ENCODE peak calls at places on chromosomes 6 and 20, in eight cellular contexts. One of them, this sample, is unnamed.
A peak's percentile ranks its signal among the peaks of the same experiment; 100 is the strongest.

GRCh38 chr20:10673176-10673830 is 496 bp downstream of the JAG1 start:
- DNase-seq in stomach: peak; percentile 42
- DNase-seq in RWPE1: no peak
- DNase-seq in neural crest cell: peak; percentile 59
- DNase-seq in NB4: peak; percentile 61
- DNase-seq in kidney: peak; percentile 81
- DNase-seq in progenitor cell of endocrine pancreas: peak; percentile 18
- DNase-seq in sigmoid colon: peak; percentile 73
- DNase-seq in this sample: no peak

GRCh38 chr6:79868098-79868722 is 79.1 kb downstream of the ELOVL4 start:
- DNase-seq in kidney: no peak
- DNase-seq in neural crest cell: peak; percentile 60
- DNase-seq in progenitor cell of endocrine pancreas: peak; percentile 28
- DNase-seq in stomach: no peak
- DNase-seq in NB4: peak; percentile 82
- DNase-seq in sigmoid colon: no peak
- DNase-seq in RWPE1: peak; percentile 45
- DNase-seq in this sample: no peak

GRCh38 chr6:25777031-25777430 is 22.5 kb downstream of the SLC17A4 start:
- DNase-seq in stomach: no peak
- DNase-seq in kidney: no peak
- DNase-seq in progenitor cell of endocrine pancreas: no peak
- DNase-seq in neural crest cell: no peak
- DNase-seq in RWPE1: no peak
- DNase-seq in sigmoid colon: no peak
- DNase-seq in NB4: no peak
- DNase-seq in this sample: no peak

GRCh38 chr6:37381579-37381978 is 27.8 kb downstream of the RNF8 start:
- DNase-seq in progenitor cell of endocrine pancreas: peak; percentile 14
- DNase-seq in neural crest cell: no peak
- DNase-seq in sigmoid colon: no peak
- DNase-seq in RWPE1: peak; percentile 54
- DNase-seq in stomach: peak; percentile 54
- DNase-seq in kidney: no peak
- DNase-seq in NB4: peak; percentile 68
- DNase-seq in this sample: no peak

GRCh38 chr6:158170656-158171081 is 2.5 kb downstream of the GTF2H5 start:
- DNase-seq in RWPE1: no peak
- DNase-seq in progenitor cell of endocrine pancreas: no peak
- DNase-seq in sigmoid colon: no peak
- DNase-seq in kidney: no peak
- DNase-seq in stomach: no peak
- DNase-seq in neural crest cell: no peak
- DNase-seq in NB4: no peak
- DNase-seq in this sample: no peak

GRCh38 chr20:57061058-57061900 is 205.2 kb downstream of the BMP7 start:
- DNase-seq in kidney: no peak
- DNase-seq in neural crest cell: peak; percentile 68
- DNase-seq in stomach: no peak
- DNase-seq in progenitor cell of endocrine pancreas: no peak
- DNase-seq in NB4: peak; percentile 50
- DNase-seq in RWPE1: peak; percentile 79
- DNase-seq in sigmoid colon: peak; percentile 73
- DNase-seq in this sample: peak; percentile 10

GRCh38 chr20:5981139-5981538 is 30.7 kb downstream of the MCM8 start:
- DNase-seq in RWPE1: no peak
- DNase-seq in sigmoid colon: no peak
- DNase-seq in kidney: no peak
- DNase-seq in NB4: no peak
- DNase-seq in progenitor cell of endocrine pancreas: no peak
- DNase-seq in neural crest cell: no peak
- DNase-seq in stomach: no peak
- DNase-seq in this sample: no peak

GRCh38 chr20:44153636-44154043 is 33.3 kb downstream of the JPH2 start:
- DNase-seq in NB4: no peak
- DNase-seq in neural crest cell: no peak
- DNase-seq in sigmoid colon: peak; percentile 50
- DNase-seq in kidney: no peak
- DNase-seq in progenitor cell of endocrine pancreas: no peak
- DNase-seq in RWPE1: no peak
- DNase-seq in stomach: no peak
- DNase-seq in this sample: no peak

GRCh38 chr6:123415844-123416468 is 220.8 kb downstream of the TRDN start:
- DNase-seq in kidney: no peak
- DNase-seq in stomach: peak; percentile 53
- DNase-seq in NB4: peak; percentile 68
- DNase-seq in sigmoid colon: no peak
- DNase-seq in progenitor cell of endocrine pancreas: peak; percentile 17
- DNase-seq in RWPE1: peak; percentile 8
- DNase-seq in neural crest cell: peak; percentile 61
- DNase-seq in this sample: no peak

GRCh38 chr6:157066781-157067491 is 256.4 kb downstream of the TMEM242 start:
- DNase-seq in kidney: no peak
- DNase-seq in RWPE1: no peak
- DNase-seq in NB4: peak; percentile 69
- DNase-seq in sigmoid colon: no peak
- DNase-seq in stomach: no peak
- DNase-seq in progenitor cell of endocrine pancreas: no peak
- DNase-seq in neural crest cell: no peak
- DNase-seq in this sample: no peak

GRCh38 chr20:56776345-56776744 is 147.2 kb downstream of the TFAP2C start:
- DNase-seq in neural crest cell: no peak
- DNase-seq in kidney: no peak
- DNase-seq in stomach: no peak
- DNase-seq in RWPE1: no peak
- DNase-seq in sigmoid colon: no peak
- DNase-seq in NB4: no peak
- DNase-seq in progenitor cell of endocrine pancreas: no peak
- DNase-seq in this sample: no peak

GRCh38 chr20:21251278-21251677 is 51.9 kb upstream of the XRN2 start:
- DNase-seq in kidney: no peak
- DNase-seq in NB4: no peak
- DNase-seq in progenitor cell of endocrine pancreas: no peak
- DNase-seq in RWPE1: peak; percentile 37
- DNase-seq in neural crest cell: no peak
- DNase-seq in sigmoid colon: no peak
- DNase-seq in stomach: no peak
- DNase-seq in this sample: no peak

GRCh38 chr6:85124472-85125428 is 325.1 kb upstream of the NT5E start:
- DNase-seq in stomach: no peak
- DNase-seq in kidney: no peak
- DNase-seq in sigmoid colon: no peak
- DNase-seq in RWPE1: no peak
- DNase-seq in progenitor cell of endocrine pancreas: no peak
- DNase-seq in NB4: no peak
- DNase-seq in neural crest cell: no peak
- DNase-seq in this sample: no peak

DNA sequence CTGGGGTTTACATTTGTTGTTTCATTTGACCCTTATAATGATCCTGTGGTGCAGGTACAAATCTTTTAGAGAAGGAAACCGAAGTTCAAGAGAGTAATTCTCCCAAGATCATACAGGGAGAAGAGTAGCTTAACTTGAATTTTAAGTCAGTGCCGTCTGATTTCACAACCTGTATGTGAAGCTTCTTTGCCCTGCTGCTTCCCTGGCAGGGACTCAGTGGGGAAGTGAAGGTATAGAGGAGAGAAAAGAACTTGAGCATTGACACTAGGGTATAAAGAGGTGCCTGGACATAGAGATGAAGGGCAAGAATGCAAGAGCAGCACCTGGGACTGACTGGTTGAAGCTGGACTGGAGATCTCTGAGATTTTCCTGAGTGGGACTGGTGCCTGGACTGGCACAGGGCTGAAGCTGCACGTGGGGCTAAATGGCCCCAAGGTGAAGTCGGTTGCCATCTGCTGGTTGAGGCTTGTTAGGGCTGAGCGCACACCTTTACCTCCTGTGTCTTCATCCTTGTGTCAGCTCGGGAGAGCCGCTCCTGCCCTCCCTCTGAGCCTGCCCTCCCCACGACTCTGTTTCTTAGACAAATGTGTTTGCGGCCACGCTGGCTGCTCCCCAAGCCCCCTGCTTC is 41.8 kb downstream of the FARS2 start:
- DNase-seq in neural crest cell: no peak
- DNase-seq in stomach: peak; percentile 76
- DNase-seq in kidney: no peak
- DNase-seq in progenitor cell of endocrine pancreas: peak; percentile 22
- DNase-seq in sigmoid colon: no peak
- DNase-seq in NB4: no peak
- DNase-seq in RWPE1: peak; percentile 77
- DNase-seq in this sample: no peak
- TF ChIP-seq CTCF in neural crest cell: peak; percentile 59
- TF ChIP-seq CTCF in stomach: peak; percentile 62
- TF ChIP-seq CTCF in kidney: peak; percentile 67
- TF ChIP-seq CTCF in progenitor cell of endocrine pancreas: peak; percentile 67
- TF ChIP-seq CTCF in sigmoid colon: peak; percentile 16
- TF ChIP-seq CTCF in NB4: no peak
- TF ChIP-seq CTCF in RWPE1: peak; percentile 42
- TF ChIP-seq CTCF in this sample: peak; percentile 62

DNA sequence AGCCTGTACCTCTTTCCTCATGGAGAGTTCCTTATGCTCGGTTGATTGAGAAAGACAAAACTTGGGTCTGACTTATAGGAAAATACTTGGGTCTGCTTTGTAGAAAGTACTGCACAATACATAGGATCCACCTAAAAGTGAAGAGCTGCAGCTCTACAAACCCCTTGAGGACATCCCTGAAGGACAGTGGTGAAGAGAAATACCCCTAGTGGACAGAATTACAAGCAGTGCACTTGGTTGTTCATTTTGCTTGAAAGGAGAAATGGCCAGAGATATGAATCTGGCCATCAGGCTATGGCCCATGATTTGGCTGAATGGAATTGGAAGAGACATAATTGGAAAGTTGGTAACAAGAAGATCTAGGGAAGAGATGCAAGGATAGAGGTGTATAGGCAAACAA is 8.3 kb downstream of the CD24 start:
- DNase-seq in sigmoid colon: no peak
- DNase-seq in RWPE1: no peak
- DNase-seq in progenitor cell of endocrine pancreas: no peak
- DNase-seq in stomach: no peak
- DNase-seq in NB4: no peak
- DNase-seq in kidney: no peak
- DNase-seq in neural crest cell: no peak
- DNase-seq in this sample: no peak
- TF ChIP-seq CTCF in sigmoid colon: no peak
- TF ChIP-seq CTCF in RWPE1: no peak
- TF ChIP-seq CTCF in progenitor cell of endocrine pancreas: no peak
- TF ChIP-seq CTCF in stomach: no peak
- TF ChIP-seq CTCF in NB4: no peak
- TF ChIP-seq CTCF in kidney: no peak
- TF ChIP-seq CTCF in neural crest cell: peak; percentile 42
- TF ChIP-seq CTCF in this sample: no peak

DNA sequence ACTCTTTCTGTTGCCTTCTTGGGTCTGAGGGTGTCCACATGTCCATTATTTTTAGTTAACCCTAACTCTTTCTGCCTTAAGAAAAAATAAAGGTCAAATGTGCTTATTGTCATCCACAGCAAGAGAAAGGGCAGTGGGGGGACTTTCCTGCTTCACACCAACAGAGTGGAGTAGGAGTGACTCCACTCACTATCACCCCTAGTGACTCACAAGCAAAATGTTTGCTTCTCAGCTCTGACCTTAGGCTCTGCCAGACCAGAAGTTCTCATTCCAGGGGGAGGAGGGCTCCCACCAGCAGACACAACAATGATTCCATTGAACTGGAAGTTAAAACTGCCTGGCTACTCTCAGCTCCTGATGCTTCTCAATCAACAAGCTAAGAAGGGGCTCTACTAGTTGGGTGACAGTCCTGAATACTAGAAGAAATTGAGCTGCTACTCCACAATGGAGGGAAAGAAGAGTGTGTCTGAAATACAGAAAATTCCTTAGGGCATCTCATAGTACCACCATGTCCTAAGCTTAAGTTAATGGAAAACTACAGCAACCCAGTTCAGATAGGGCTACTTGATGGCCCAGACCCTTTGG is 83.9 kb upstream of the AFDN start:
- DNase-seq in RWPE1: no peak
- DNase-seq in progenitor cell of endocrine pancreas: no peak
- DNase-seq in kidney: no peak
- DNase-seq in NB4: no peak
- DNase-seq in neural crest cell: peak; percentile 25
- DNase-seq in stomach: no peak
- DNase-seq in sigmoid colon: no peak
- DNase-seq in this sample: no peak
- TF ChIP-seq CTCF in RWPE1: no peak
- TF ChIP-seq CTCF in progenitor cell of endocrine pancreas: no peak
- TF ChIP-seq CTCF in kidney: no peak
- TF ChIP-seq CTCF in NB4: no peak
- TF ChIP-seq CTCF in neural crest cell: peak; percentile 37
- TF ChIP-seq CTCF in stomach: no peak
- TF ChIP-seq CTCF in sigmoid colon: no peak
- TF ChIP-seq CTCF in this sample: no peak

GRCh38 chr6:34028691-34029360 is 117.1 kb downstream of the GRM4 start:
- DNase-seq in stomach: no peak
- DNase-seq in NB4: no peak
- DNase-seq in sigmoid colon: no peak
- DNase-seq in RWPE1: no peak
- DNase-seq in progenitor cell of endocrine pancreas: no peak
- DNase-seq in kidney: peak; percentile 37
- DNase-seq in neural crest cell: no peak
- DNase-seq in this sample: no peak

GRCh38 chr6:34027445-34027936 is 118.4 kb downstream of the GRM4 start:
- DNase-seq in neural crest cell: peak; percentile 67
- DNase-seq in progenitor cell of endocrine pancreas: peak; percentile 69
- DNase-seq in kidney: peak; percentile 78
- DNase-seq in RWPE1: peak; percentile 52
- DNase-seq in NB4: peak; percentile 62
- DNase-seq in stomach: peak; percentile 71
- DNase-seq in sigmoid colon: no peak
- DNase-seq in this sample: no peak

GRCh38 chr6:34025851-34026250 is 120.0 kb downstream of the GRM4 start:
- DNase-seq in neural crest cell: no peak
- DNase-seq in progenitor cell of endocrine pancreas: no peak
- DNase-seq in sigmoid colon: no peak
- DNase-seq in RWPE1: no peak
- DNase-seq in kidney: peak; percentile 26
- DNase-seq in stomach: no peak
- DNase-seq in NB4: no peak
- DNase-seq in this sample: no peak

GRCh38 chr6:34029489-34030280 is 116.2 kb downstream of the GRM4 start:
- DNase-seq in progenitor cell of endocrine pancreas: no peak
- DNase-seq in RWPE1: no peak
- DNase-seq in NB4: no peak
- DNase-seq in kidney: no peak
- DNase-seq in sigmoid colon: no peak
- DNase-seq in neural crest cell: no peak
- DNase-seq in stomach: no peak
- DNase-seq in this sample: no peak

DNA sequence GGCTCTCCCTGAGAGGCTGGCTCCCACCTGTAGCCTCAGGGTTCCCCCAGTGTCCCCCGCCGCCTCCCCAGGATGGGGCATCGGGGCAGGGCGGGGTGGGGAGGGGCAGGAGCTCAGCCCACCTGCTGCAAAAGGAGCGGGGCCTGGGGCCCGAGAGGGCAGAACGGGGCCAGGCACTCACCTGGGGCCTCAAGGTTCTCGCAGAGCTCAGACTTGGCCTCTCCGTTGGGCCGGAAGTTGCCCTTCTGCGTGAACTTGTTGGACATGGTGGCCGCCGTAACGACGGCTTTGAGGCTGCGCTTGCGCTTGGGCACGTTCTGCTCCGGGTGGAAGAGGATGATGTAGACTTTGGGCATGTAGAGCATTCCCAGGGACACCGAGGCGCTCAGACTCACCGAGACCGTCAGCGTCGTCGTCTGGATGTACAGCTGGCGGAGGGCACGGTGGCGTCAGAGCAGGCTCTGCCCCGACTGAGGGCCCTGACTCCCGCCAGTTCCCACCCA is 117.9 kb downstream of the GRM4 start:
- DNase-seq in stomach: no peak
- DNase-seq in kidney: peak; percentile 60
- DNase-seq in NB4: no peak
- DNase-seq in sigmoid colon: no peak
- DNase-seq in progenitor cell of endocrine pancreas: no peak
- DNase-seq in neural crest cell: no peak
- DNase-seq in RWPE1: no peak
- DNase-seq in this sample: no peak
- TF ChIP-seq CTCF in stomach: no peak
- TF ChIP-seq CTCF in kidney: no peak
- TF ChIP-seq CTCF in NB4: no peak
- TF ChIP-seq CTCF in sigmoid colon: no peak
- TF ChIP-seq CTCF in progenitor cell of endocrine pancreas: no peak
- TF ChIP-seq CTCF in neural crest cell: peak; percentile 4
- TF ChIP-seq CTCF in RWPE1: peak; percentile 34
- TF ChIP-seq CTCF in this sample: peak; percentile 61